ENCODE peak calls at places on chromosomes 12 and 14, in seven cellular contexts. X is mesendoderm, K is IMR-90, A is H9, M is mesenchymal stem cell, H is trophoblast cell, G is H1. O is an unnamed sample. For H3K4me1, the result is how much of the 10 kb centered on the place peaks cover.

GRCh38 chr14:71451501-71451900 is 480.7 kb upstream of the RGS6 start:
- DNase-seq in M (no peak), K (no peak), H (peak), G (no peak), X (no peak), A (no peak), O (no peak)

GRCh38 chr14:67426161-67426560 is 14.2 kb upstream of the PLEK2 start:
- DNase-seq in X (no peak), K (no peak), H (no peak), A (no peak), M (no peak), G (no peak), O (no peak)

GRCh38 chr12:20453756-20454310 is 85.5 kb downstream of the PDE3A start:
- DNase-seq in G (no peak), K (no peak), A (no peak), H (no peak), X (no peak), M (no peak), O (no peak)

GRCh38 chr14:31206536-31207286 is 882 bp downstream of the HECTD1 start:
- DNase-seq in H (no peak), M (no peak), G (peak), A (peak), X (peak), K (no peak), O (no peak)

GRCh38 chr12:7951671-7952070 is 15.7 kb upstream of the SLC2A3 start:
- DNase-seq in K (no peak), G (no peak), A (no peak), M (no peak), X (no peak), H (no peak), O (no peak)

GRCh38 chr12:54164402-54165145 is 24.2 kb downstream of the SMUG1 start:
- DNase-seq in X (peak), G (peak), M (no peak), K (no peak), H (no peak), A (peak), O (no peak)

GRCh38 chr12:7868391-7868790 is 4.3 kb downstream of the SLC2A14 start:
- DNase-seq in H (no peak), K (peak), X (no peak), M (no peak), A (no peak), G (no peak), O (no peak)

GRCh38 chr12:52208424-52209165 is 16.8 kb upstream of the KRT80 start:
- DNase-seq in H (no peak), K (no peak), M (no peak), A (no peak), X (no peak), G (no peak), O (no peak)

GRCh38 chr14:27660683-27661082 is 1062.8 kb upstream of the NOVA1 start:
- DNase-seq in A (no peak), M (no peak), X (no peak), H (no peak), G (no peak), K (no peak), O (no peak)

GRCh38 chr14:29354446-29354845 is 573.2 kb downstream of the PRKD1 start:
- DNase-seq in H (no peak), X (no peak), A (no peak), M (no peak), G (no peak), K (peak), O (no peak)

GRCh38 chr12:28787151-28787550 is 361.9 kb upstream of the FAR2 start:
- DNase-seq in X (peak), A (no peak), M (no peak), G (no peak), H (no peak), K (peak), O (no peak)

GRCh38 chr14:59483819-59484610 is at the start of the genes JKAMP and L3HYPDH:
- DNase-seq in M (peak), G (peak), A (peak), H (peak), K (peak), X (peak), O (peak)

GRCh38 chr14:63205850-63206249 is 1.6 kb downstream of the RHOJ start:
- DNase-seq in M (no peak), G (no peak), K (peak), A (no peak), H (no peak), X (no peak), O (no peak)
- H3K23ac ChIP-seq in M (no peak), G (no peak), K (peak), A (no peak), H (no peak), X (no peak), O (no peak)

GRCh38 chr14:95248422-95248821 is 71.3 kb downstream of the CLMN start:
- DNase-seq in H (no peak), A (peak), X (peak), K (no peak), M (peak), G (no peak), O (no peak)
- H3K4me1 ChIP-seq in H (under half), A (under half), X (under half), K (under half), M (under half), G (under half), O (under half)

GRCh38 chr12:26953447-26953846 is 15.2 kb downstream of the FGFR1OP2 start:
- DNase-seq in M (peak), G (no peak), A (no peak), X (no peak), K (peak), H (peak), O (no peak)
- H3K23ac ChIP-seq in M (no peak), G (no peak), A (no peak), X (no peak), K (peak), H (no peak), O (no peak)

GRCh38 chr14:51242545-51243490 is 2.8 kb downstream of the TMX1 start:
- DNase-seq in A (peak), X (peak), G (no peak), H (no peak), M (no peak), K (no peak), O (no peak)
- H3K4me1 ChIP-seq in A (under half), X (under half), G (under half), H (under half), M (under half), K (under half), O (under half)

GRCh38 chr14:21054768-21055145 is 2.9 kb upstream of the RNASE8 start:
- DNase-seq in G (no peak), M (no peak), K (no peak), X (no peak), H (no peak), A (no peak), O (no peak)
- H3K23ac ChIP-seq in G (no peak), M (no peak), K (no peak), X (no peak), H (no peak), A (no peak), O (no peak)

DNA sequence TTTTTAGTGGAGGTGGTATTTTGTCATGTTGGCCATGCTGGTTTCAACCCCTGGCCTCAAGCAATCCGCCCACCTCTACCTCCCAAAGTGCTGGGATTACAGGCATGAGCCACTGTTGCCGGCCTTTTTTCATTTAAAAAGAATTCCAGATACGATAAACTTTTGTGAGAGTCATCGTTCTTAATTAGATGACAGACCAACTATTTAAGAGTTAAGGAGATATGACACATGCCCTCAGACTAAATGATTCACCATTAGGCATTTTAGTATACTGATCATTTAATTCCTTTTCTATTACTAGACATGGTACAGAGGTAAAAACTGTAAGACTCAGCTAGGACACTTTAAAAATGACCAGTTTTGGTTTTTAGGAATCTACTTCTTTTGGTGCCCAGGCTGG is 2.4 kb downstream of the ANKRD13A start:
- DNase-seq in X (no peak), G (no peak), K (peak), H (peak), A (no peak), M (peak), O (no peak)
- H3K4me1 ChIP-seq in X (under half), G (under half), K (under half), H (under half), A (under half), M (under half), O (under half)

GRCh38 chr12:106974525-106974924 is 12.4 kb downstream of the MTERF2 start:
- DNase-seq in M (no peak), H (no peak), G (no peak), A (no peak), K (no peak), X (no peak), O (no peak)
- H3K23ac ChIP-seq in M (no peak), H (no peak), G (no peak), A (no peak), K (no peak), X (no peak), O (no peak)

GRCh38 chr12:132503611-132504204 is 13.8 kb downstream of the FBRSL1 start:
- DNase-seq in G (no peak), K (no peak), H (no peak), A (no peak), M (no peak), X (no peak), O (no peak)
- H3K4me1 ChIP-seq in G (under half), K (under half), H (under half), A (under half), M (half or more), X (under half), O (under half)

O was measured in neuronal stem cell.